ENCODE peak calls at places on chromosome 1, in nine cellular contexts. J is activated naive CD8-positive, alpha-beta T cell treated with anti-CD3 and anti-CD28 coated beads, Interleukin-2, amount 50 U/mL, for 16 hours; A is NCI-H2107; V is stimulated activated CD8-positive, alpha-beta memory T cell treated with anti-CD3 and anti-CD28 coated beads, Interleukin-2, amount 100 ng/mL, for 1 hour; F is fibroblast of mammary gland; X is NCI-H1417 treated with DMSO at 0.1 percent for 48 hours; P is occipital lobe; K is retinal pigment epithelial cell; U is WTC11. S is an unnamed sample.

GRCh38 chr1:162305969-162306368 is 70.7 kb downstream of the SPATA46 start:
- DNase-seq in J (no peak), A (no peak), V (no peak), F (peak; percentile 40), X (no peak), P (no peak), K (no peak), U (no peak), S (peak; percentile 6)

GRCh38 chr1:155678027-155678426 is 10.5 kb downstream of the YY1AP1 start:
- DNase-seq in J (no peak), A (no peak), V (no peak), F (no peak), X (no peak), P (no peak), K (no peak), U (no peak), S (no peak)

GRCh38 chr1:55428944-55429931 is 214.1 kb upstream of the USP24 start:
- DNase-seq in J (no peak), A (no peak), V (no peak), F (peak; percentile 99), X (no peak), P (no peak), K (peak; percentile 100), U (no peak), S (peak; percentile 100)

GRCh38 chr1:152013664-152014237 is 20.1 kb upstream of the S100A10 start:
- DNase-seq in J (no peak), A (no peak), V (no peak), F (peak; percentile 61), X (no peak), P (no peak), K (no peak), U (peak; percentile 66), S (peak; percentile 54)

GRCh38 chr1:201598973-201599372 is 60.0 kb downstream of the NAV1 start:
- DNase-seq in J (no peak), A (no peak), V (no peak), F (no peak), X (no peak), P (no peak), K (no peak), U (no peak), S (no peak)

GRCh38 chr1:34984435-34985062 is 598 bp downstream of the TMEM35B start:
- DNase-seq in J (no peak), A (no peak), V (no peak), F (peak; percentile 49), X (no peak), P (peak; percentile 72), K (no peak), U (no peak), S (peak; percentile 75)

GRCh38 chr1:62962794-62963776 is 179.2 kb downstream of the ATG4C start:
- DNase-seq in J (no peak), A (peak; percentile 26), V (no peak), F (peak; percentile 53), X (no peak), P (no peak), K (no peak), U (peak; percentile 85), S (peak; percentile 34)

GRCh38 chr1:48677306-48678287 is 99.1 kb downstream of the BEND5 start:
- DNase-seq in J (no peak), A (peak; percentile 48), V (no peak), F (peak; percentile 61), X (peak; percentile 14), P (peak; percentile 22), K (peak; percentile 22), U (peak; percentile 74), S (peak; percentile 53)

GRCh38 chr1:12580054-12580887 is 37.7 kb downstream of the DHRS3 start:
- DNase-seq in J (no peak), A (no peak), V (no peak), F (peak; percentile 58), X (no peak), P (no peak), K (peak; percentile 93), U (no peak), S (peak; percentile 86)

GRCh38 chr1:219858980-219859379 is 69.4 kb downstream of the SLC30A10 start:
- DNase-seq in J (no peak), A (no peak), V (no peak), F (no peak), X (no peak), P (no peak), K (no peak), U (no peak), S (no peak)